ENCODE peak calls at places on chromosome 7, in seven cellular contexts. One of them, this sample, is unnamed.

GRCh38 chr7:21782996-21783395 is 162.7 kb downstream of the CDCA7L start:
- DNase-seq in AG10803: no peak
- DNase-seq in CD8-positive, alpha-beta memory T cell: no peak
- DNase-seq in GM12865: no peak
- DNase-seq in astrocyte of the spinal cord: peak
- DNase-seq in cardiac fibroblast: no peak
- DNase-seq in mesendoderm: no peak
- DNase-seq in this sample: no peak

GRCh38 chr7:86833360-86833759 is 189.7 kb downstream of the GRM3 start:
- DNase-seq in astrocyte of the spinal cord: no peak
- DNase-seq in CD8-positive, alpha-beta memory T cell: no peak
- DNase-seq in cardiac fibroblast: no peak
- DNase-seq in GM12865: no peak
- DNase-seq in mesendoderm: no peak
- DNase-seq in AG10803: no peak
- DNase-seq in this sample: no peak

GRCh38 chr7:3585826-3586225 is 284.8 kb downstream of the SDK1 start:
- DNase-seq in CD8-positive, alpha-beta memory T cell: no peak
- DNase-seq in AG10803: no peak
- DNase-seq in mesendoderm: peak
- DNase-seq in GM12865: no peak
- DNase-seq in cardiac fibroblast: no peak
- DNase-seq in astrocyte of the spinal cord: no peak
- DNase-seq in this sample: no peak

GRCh38 chr7:135328526-135328925 is 94.9 kb downstream of the STRA8 start:
- DNase-seq in GM12865: no peak
- DNase-seq in mesendoderm: no peak
- DNase-seq in CD8-positive, alpha-beta memory T cell: no peak
- DNase-seq in AG10803: no peak
- DNase-seq in cardiac fibroblast: no peak
- DNase-seq in astrocyte of the spinal cord: no peak
- DNase-seq in this sample: no peak

GRCh38 chr7:93016085-93016471 is 101.7 kb downstream of the SAMD9 start:
- DNase-seq in mesendoderm: peak
- DNase-seq in cardiac fibroblast: peak
- DNase-seq in AG10803: peak
- DNase-seq in astrocyte of the spinal cord: peak
- DNase-seq in CD8-positive, alpha-beta memory T cell: no peak
- DNase-seq in GM12865: no peak
- DNase-seq in this sample: no peak

GRCh38 chr7:98387136-98387535 is 13.8 kb downstream of the BAIAP2L1 start:
- DNase-seq in AG10803: no peak
- DNase-seq in GM12865: no peak
- DNase-seq in CD8-positive, alpha-beta memory T cell: no peak
- DNase-seq in astrocyte of the spinal cord: no peak
- DNase-seq in mesendoderm: no peak
- DNase-seq in cardiac fibroblast: no peak
- DNase-seq in this sample: no peak

GRCh38 chr7:18740579-18740988 is 245.0 kb downstream of the HDAC9 start:
- DNase-seq in astrocyte of the spinal cord: no peak
- DNase-seq in mesendoderm: no peak
- DNase-seq in GM12865: peak
- DNase-seq in AG10803: no peak
- DNase-seq in cardiac fibroblast: no peak
- DNase-seq in CD8-positive, alpha-beta memory T cell: no peak
- DNase-seq in this sample: no peak

GRCh38 chr7:151425670-151426075 is 14.3 kb downstream of the CRYGN start:
- DNase-seq in mesendoderm: no peak
- DNase-seq in astrocyte of the spinal cord: peak
- DNase-seq in GM12865: no peak
- DNase-seq in AG10803: peak
- DNase-seq in cardiac fibroblast: peak
- DNase-seq in CD8-positive, alpha-beta memory T cell: no peak
- DNase-seq in this sample: peak

GRCh38 chr7:134512271-134512670 is 15.1 kb upstream of the AKR1B10 start:
- DNase-seq in CD8-positive, alpha-beta memory T cell: no peak
- DNase-seq in GM12865: no peak
- DNase-seq in astrocyte of the spinal cord: no peak
- DNase-seq in AG10803: no peak
- DNase-seq in mesendoderm: no peak
- DNase-seq in cardiac fibroblast: no peak
- DNase-seq in this sample: peak

GRCh38 chr7:127996253-127997071 is 34.8 kb downstream of the LRRC4 start:
- DNase-seq in CD8-positive, alpha-beta memory T cell: no peak
- DNase-seq in GM12865: no peak
- DNase-seq in astrocyte of the spinal cord: no peak
- DNase-seq in mesendoderm: no peak
- DNase-seq in cardiac fibroblast: no peak
- DNase-seq in AG10803: no peak
- DNase-seq in this sample: no peak
- H3K4me3 ChIP-seq in CD8-positive, alpha-beta memory T cell: no peak
- H3K4me3 ChIP-seq in GM12865: no peak
- H3K4me3 ChIP-seq in astrocyte of the spinal cord: no peak
- H3K4me3 ChIP-seq in mesendoderm: no peak
- H3K4me3 ChIP-seq in cardiac fibroblast: no peak
- H3K4me3 ChIP-seq in AG10803: no peak
- H3K4me3 ChIP-seq in this sample: no peak

GRCh38 chr7:23474829-23475578 is 4.7 kb upstream of the IGF2BP3 start:
- DNase-seq in GM12865: no peak
- DNase-seq in mesendoderm: no peak
- DNase-seq in cardiac fibroblast: peak
- DNase-seq in astrocyte of the spinal cord: peak
- DNase-seq in AG10803: no peak
- DNase-seq in CD8-positive, alpha-beta memory T cell: no peak
- DNase-seq in this sample: peak
- H3K4me3 ChIP-seq in GM12865: peak
- H3K4me3 ChIP-seq in mesendoderm: peak
- H3K4me3 ChIP-seq in cardiac fibroblast: peak
- H3K4me3 ChIP-seq in astrocyte of the spinal cord: peak
- H3K4me3 ChIP-seq in AG10803: peak
- H3K4me3 ChIP-seq in CD8-positive, alpha-beta memory T cell: no peak
- H3K4me3 ChIP-seq in this sample: peak

DNA sequence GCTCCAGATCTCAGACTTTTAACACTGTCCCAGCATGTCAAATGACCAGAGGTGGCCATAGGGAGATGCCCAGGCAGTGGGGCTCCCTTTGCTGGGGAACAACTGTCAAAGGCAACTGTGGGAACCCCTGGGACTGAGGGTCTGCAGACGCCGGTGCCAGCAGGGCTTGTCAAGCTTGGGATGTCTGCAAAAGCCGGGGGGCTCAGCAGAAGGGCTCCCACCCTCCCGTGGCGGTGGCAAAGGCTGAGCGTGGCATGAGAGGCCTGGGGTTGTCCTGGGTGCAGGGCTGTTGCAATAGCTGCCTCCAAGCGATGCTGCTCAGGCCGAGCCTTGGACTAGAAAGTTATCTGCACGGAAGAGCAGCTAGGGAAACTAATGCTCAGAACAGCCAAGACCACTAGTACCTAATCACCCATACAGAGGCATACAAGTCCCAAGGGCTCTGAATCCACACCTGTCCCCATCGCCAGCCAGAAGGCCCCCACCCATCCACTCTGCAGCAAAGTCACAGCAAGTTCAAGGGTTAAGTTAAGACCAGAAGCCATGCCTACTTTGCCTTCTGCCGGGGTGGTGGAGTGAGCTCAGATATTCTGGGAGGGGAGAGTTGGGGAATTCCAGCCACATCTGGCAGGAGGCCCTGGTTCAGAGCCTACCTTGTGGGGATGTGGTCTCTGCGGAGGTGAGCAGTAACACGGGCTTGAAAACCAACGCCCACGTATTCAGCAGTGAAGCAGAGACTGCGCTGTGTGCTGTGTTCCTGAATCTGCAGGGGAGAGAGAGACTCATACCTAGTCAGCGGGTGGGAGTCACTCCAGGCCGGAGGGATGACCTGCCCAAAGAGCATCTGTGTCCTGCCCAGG is 4.6 kb downstream of the SH2B2 start:
- DNase-seq in astrocyte of the spinal cord: no peak
- DNase-seq in AG10803: no peak
- DNase-seq in CD8-positive, alpha-beta memory T cell: no peak
- DNase-seq in GM12865: peak
- DNase-seq in cardiac fibroblast: no peak
- DNase-seq in mesendoderm: no peak
- DNase-seq in this sample: no peak
- H3K4me3 ChIP-seq in astrocyte of the spinal cord: no peak
- H3K4me3 ChIP-seq in AG10803: no peak
- H3K4me3 ChIP-seq in CD8-positive, alpha-beta memory T cell: no peak
- H3K4me3 ChIP-seq in GM12865: peak
- H3K4me3 ChIP-seq in cardiac fibroblast: no peak
- H3K4me3 ChIP-seq in mesendoderm: no peak
- H3K4me3 ChIP-seq in this sample: no peak

DNA sequence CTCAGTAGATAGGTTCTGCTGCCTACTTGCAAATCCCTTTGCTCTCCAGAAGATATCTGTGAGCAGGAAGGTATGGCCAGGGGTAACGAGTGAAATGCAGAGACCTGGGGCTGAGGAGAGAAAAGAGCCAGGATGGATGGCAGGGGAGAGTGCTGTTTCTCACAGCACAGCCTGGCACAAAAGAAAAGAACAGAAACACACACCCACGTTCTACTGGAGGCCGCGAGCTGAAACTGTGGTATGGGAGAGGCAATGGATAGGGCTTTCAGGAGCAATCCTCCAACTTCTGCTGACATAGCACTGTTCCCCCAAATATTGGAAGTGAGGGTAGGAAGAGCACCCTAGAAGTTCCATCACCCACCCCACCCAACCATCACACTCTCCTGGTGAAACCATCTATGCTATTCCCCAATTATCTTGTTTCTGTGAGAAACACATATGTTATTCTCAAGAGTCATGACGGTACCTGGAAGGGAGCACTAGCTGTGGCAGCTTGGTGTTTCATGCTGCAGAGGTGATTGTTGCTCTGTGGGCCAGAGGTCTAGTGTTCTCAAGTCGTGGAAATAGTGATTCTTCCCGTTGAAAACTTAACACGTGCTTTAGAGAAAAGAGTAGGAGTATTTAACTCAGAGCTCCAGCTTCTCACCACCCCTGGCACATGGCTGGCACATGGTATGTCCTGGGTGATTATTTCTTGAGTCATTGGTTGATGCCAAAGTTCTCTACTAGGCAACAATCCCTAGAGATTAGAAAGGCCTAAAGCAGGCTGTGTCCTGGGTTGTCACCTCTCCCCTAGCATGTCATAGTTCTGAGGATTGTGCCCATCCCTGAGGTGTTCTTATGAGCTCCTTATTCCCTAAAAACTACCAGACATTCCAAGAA is 198.3 kb downstream of the PLXNA4 start:
- DNase-seq in CD8-positive, alpha-beta memory T cell: no peak
- DNase-seq in cardiac fibroblast: no peak
- DNase-seq in GM12865: no peak
- DNase-seq in astrocyte of the spinal cord: no peak
- DNase-seq in mesendoderm: no peak
- DNase-seq in AG10803: no peak
- DNase-seq in this sample: no peak
- H3K4me3 ChIP-seq in CD8-positive, alpha-beta memory T cell: no peak
- H3K4me3 ChIP-seq in cardiac fibroblast: no peak
- H3K4me3 ChIP-seq in GM12865: no peak
- H3K4me3 ChIP-seq in astrocyte of the spinal cord: no peak
- H3K4me3 ChIP-seq in mesendoderm: no peak
- H3K4me3 ChIP-seq in AG10803: no peak
- H3K4me3 ChIP-seq in this sample: no peak

DNA sequence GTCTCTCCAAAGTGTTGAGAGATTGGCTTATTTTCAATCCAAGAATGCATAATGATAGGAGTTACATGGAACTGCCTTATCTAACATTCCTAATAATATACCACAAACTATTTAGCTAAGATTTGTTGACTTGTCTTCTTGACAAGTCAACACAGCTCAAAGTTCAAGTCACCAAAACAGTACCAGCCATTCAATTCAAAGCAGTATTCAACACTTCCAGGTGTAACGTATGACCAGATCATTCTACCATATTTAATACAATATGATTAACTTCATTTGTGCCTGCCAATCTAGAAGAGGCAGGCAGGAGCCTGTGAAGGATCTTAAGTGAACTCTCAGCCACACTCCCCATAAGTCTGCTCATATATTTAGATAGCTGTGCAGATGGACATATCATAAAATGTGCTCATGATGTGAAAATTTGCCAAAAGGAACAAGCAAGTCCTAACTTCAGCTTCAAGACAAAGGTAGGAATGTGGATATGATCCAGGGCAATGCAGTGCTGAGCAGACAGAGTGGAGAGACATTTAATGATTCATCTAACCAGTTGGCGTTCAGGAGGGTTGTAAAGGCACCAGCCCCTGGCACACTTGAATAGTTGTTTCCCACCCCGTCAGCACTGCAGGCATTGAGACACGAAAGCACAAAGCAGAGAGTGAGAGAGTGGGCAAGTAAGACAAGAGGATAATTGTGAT is 108.3 kb downstream of the MTERF1 start:
- DNase-seq in mesendoderm: no peak
- DNase-seq in astrocyte of the spinal cord: peak
- DNase-seq in CD8-positive, alpha-beta memory T cell: no peak
- DNase-seq in AG10803: no peak
- DNase-seq in cardiac fibroblast: peak
- DNase-seq in GM12865: no peak
- DNase-seq in this sample: peak
- H3K4me3 ChIP-seq in mesendoderm: no peak
- H3K4me3 ChIP-seq in astrocyte of the spinal cord: no peak
- H3K4me3 ChIP-seq in CD8-positive, alpha-beta memory T cell: no peak
- H3K4me3 ChIP-seq in AG10803: no peak
- H3K4me3 ChIP-seq in cardiac fibroblast: no peak
- H3K4me3 ChIP-seq in GM12865: no peak
- H3K4me3 ChIP-seq in this sample: no peak

DNA sequence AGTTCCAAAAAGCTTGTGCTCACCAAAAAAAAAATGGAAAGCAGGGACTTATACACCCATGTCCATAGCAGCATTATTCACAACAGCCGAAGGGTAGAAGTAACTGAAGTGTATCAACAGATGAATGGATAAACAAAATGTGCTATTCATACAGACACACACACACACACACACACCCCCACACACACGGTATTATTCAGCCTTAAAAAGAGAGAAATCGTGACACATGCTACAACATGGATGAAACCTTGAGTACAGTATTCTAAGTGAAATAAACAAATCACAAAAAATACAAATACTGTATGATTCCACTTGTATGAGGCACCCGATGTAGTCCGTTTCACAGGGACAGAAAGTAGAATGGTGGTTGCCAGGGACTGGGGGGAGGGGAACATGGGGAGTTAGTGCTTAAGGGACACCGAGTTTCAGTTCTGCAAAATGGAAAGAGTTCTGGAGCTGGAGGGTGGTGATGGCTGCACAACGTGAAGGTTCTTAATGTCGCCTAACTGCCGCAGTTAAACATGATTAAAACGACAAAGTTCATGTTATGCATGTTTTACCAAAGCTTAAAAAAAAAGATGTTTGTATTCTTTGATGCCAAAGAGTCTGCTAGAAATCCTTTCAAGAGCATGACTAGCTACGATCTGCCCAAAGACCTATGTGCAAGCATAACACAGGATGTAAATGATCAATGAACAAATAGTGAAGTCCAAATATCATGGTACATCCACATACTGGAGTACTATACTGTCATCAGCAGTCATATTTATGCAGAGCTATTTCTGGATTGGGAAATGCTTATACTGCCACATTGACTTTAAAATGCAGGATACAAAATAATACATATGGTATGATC is 7.2 kb downstream of the TNS3 start:
- DNase-seq in astrocyte of the spinal cord: no peak
- DNase-seq in AG10803: no peak
- DNase-seq in cardiac fibroblast: no peak
- DNase-seq in CD8-positive, alpha-beta memory T cell: no peak
- DNase-seq in GM12865: peak
- DNase-seq in mesendoderm: no peak
- DNase-seq in this sample: no peak
- H3K4me3 ChIP-seq in astrocyte of the spinal cord: no peak
- H3K4me3 ChIP-seq in AG10803: peak
- H3K4me3 ChIP-seq in cardiac fibroblast: no peak
- H3K4me3 ChIP-seq in CD8-positive, alpha-beta memory T cell: no peak
- H3K4me3 ChIP-seq in GM12865: no peak
- H3K4me3 ChIP-seq in mesendoderm: no peak
- H3K4me3 ChIP-seq in this sample: peak

This sample was measured in PC-3.